ENCODE peak calls at places on chromosomes 13 and 19, in ten cellular contexts. L, P, H, Y, A, R, U, C, K and F are unnamed samples. For H3K4me1 and H3K36me3, the result is how much of the 10 kb centered on the place peaks cover.

GRCh38 chr13:112250788-112251445 is 125.2 kb upstream of the SPACA7 start:
- DNase-seq in K (no peak), L (no peak), Y (no peak), R (no peak), U (no peak), C (peak), P (no peak), A (no peak), H (no peak), F (no peak)

GRCh38 chr13:97340399-97340798 is 93.6 kb upstream of the RAP2A start:
- DNase-seq in P (no peak), Y (no peak), R (no peak), C (no peak), H (no peak), L (no peak), K (no peak), A (no peak), U (no peak), F (no peak)

GRCh38 chr19:19460761-19461265 is 54.5 kb downstream of the TSSK6 start:
- DNase-seq in R (no peak), U (peak), C (peak), L (peak), A (peak), Y (peak), K (peak), P (peak), H (no peak), F (no peak)

GRCh38 chr13:81986308-81986707 is 1645.4 kb upstream of the SPRY2 start:
- DNase-seq in P (no peak), K (no peak), L (no peak), A (no peak), C (no peak), H (no peak), U (no peak), Y (no peak), R (no peak), F (no peak)

GRCh38 chr13:102440259-102440936 is 38.5 kb upstream of the FGF14 start:
- DNase-seq in L (peak), U (no peak), A (no peak), K (peak), Y (no peak), R (no peak), C (no peak), P (no peak), H (no peak), F (peak)

GRCh38 chr19:6412111-6412999 is 12.3 kb downstream of the KHSRP start:
- DNase-seq in K (peak), Y (no peak), A (no peak), H (no peak), P (no peak), R (no peak), U (peak), C (no peak), L (peak), F (no peak)

GRCh38 chr13:106490887-106491321 is 44.6 kb downstream of the EFNB2 start:
- DNase-seq in Y (no peak), L (no peak), P (no peak), K (no peak), H (no peak), U (no peak), A (no peak), R (no peak), C (no peak), F (no peak)

GRCh38 chr19:46393456-46394397 is 19.6 kb downstream of the CCDC8 start:
- DNase-seq in C (peak), Y (no peak), U (no peak), R (no peak), A (no peak), H (no peak), K (no peak), P (peak), L (no peak), F (no peak)

GRCh38 chr13:98451676-98452105 is 125.2 kb downstream of the STK24 start:
- DNase-seq in U (no peak), Y (peak), K (no peak), C (peak), P (no peak), L (no peak), H (no peak), A (peak), R (peak), F (no peak)

GRCh38 chr13:113883921-113884804 is 20.3 kb upstream of the GAS6 start:
- DNase-seq in L (no peak), U (no peak), R (no peak), C (peak), K (no peak), H (no peak), P (no peak), Y (no peak), A (no peak), F (no peak)

GRCh38 chr19:42024622-42025111 is 30.6 kb upstream of the ATP1A3 start:
- DNase-seq in Y (peak), R (peak), K (no peak), H (no peak), P (no peak), L (peak), A (no peak), C (no peak), U (no peak), F (peak)

GRCh38 chr19:4556574-4557185 is 2.8 kb downstream of the SEMA6B start:
- DNase-seq in U (peak), R (no peak), H (no peak), P (no peak), A (peak), L (peak), Y (no peak), C (no peak), K (no peak), F (peak)

GRCh38 chr13:109874444-109874920 is 88.1 kb upstream of the IRS2 start:
- DNase-seq in H (no peak), A (no peak), K (no peak), L (no peak), Y (no peak), R (no peak), C (no peak), U (no peak), P (no peak), F (no peak)
- H3K27ac ChIP-seq in H (peak), A (peak), K (no peak), L (no peak), Y (peak), R (peak), C (peak), U (no peak), P (no peak), F (no peak)

GRCh38 chr19:55618426-55618825 is 5.9 kb downstream of the ZNF784 start:
- DNase-seq in H (no peak), C (no peak), P (no peak), U (peak), A (no peak), Y (no peak), R (no peak), L (no peak), K (no peak), F (no peak)

GRCh38 chr19:55621673-55622231 is 2.6 kb downstream of the ZNF784 start:
- DNase-seq in P (peak), A (peak), R (no peak), U (no peak), L (no peak), K (no peak), C (no peak), H (no peak), Y (no peak), F (no peak)

GRCh38 chr19:55620951-55621672 is 3.3 kb downstream of the ZNF784 start:
- DNase-seq in U (peak), C (no peak), Y (no peak), L (no peak), P (peak), H (no peak), K (no peak), R (no peak), A (peak), F (no peak)

GRCh38 chr19:55619264-55619663 is 5.1 kb downstream of the ZNF784 start:
- DNase-seq in A (no peak), P (no peak), H (no peak), K (no peak), Y (no peak), L (no peak), U (peak), R (no peak), C (no peak), F (no peak)

DNA sequence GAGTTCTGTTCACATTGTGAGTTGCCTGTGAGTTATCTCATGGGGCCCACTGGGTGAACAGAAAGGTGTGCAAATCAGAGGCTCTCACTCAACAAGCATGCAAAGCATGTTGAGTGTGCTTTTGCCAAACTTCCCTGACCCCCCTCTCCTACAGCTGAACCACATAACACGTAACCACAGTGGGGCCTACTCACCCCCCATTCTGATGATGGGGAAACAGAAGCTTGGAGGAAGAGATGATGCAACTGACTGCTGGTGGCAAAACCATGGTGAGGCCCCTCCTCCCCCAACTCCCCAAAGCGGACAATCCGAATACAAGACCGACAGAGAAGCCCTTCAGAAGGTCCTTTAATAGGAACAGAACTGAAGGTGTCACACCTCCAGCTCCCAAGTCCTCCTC is 4.0 kb downstream of the ZNF784 start:
- DNase-seq in A (no peak), L (no peak), K (no peak), P (peak), Y (no peak), H (no peak), U (no peak), C (no peak), R (no peak), F (no peak)
- H3K4me1 ChIP-seq in A (under half), L (under half), K (under half), P (under half), Y (under half), H (under half), U (under half), C (under half), R (under half), F (under half)

DNA sequence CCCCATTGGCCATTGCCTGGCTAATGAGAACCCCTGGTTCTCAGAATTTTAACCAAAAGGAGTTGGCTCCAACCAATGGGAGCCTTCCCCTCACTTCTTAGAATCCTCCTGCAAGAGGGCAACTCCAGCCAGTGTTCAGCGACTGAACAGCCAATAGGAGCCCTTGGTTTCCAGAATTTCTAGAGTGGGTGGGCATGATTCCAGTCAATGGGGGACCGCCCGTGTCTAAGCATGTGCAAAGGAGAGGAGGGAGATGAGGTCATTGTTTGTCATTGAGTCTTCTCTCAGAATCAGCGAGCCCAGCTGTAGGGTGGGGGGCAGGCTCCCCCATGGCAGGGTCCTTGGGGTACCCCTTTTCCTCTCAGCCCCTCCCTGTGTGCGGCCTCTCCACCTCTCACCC is 9.5 kb upstream of the SWSAP1 start:
- DNase-seq in C (no peak), U (no peak), P (no peak), A (no peak), R (no peak), H (no peak), L (no peak), Y (no peak), K (no peak), F (no peak)
- H3K36me3 ChIP-seq in C (under half), U (under half), P (under half), A (under half), R (under half), H (under half), L (under half), Y (half or more), K (half or more), F (under half)

GRCh38 chr13:90414691-90415596 is 932.5 kb upstream of the MIR17HG start:
- DNase-seq in L (no peak), R (peak), C (no peak), U (no peak), H (no peak), A (no peak), P (no peak), Y (no peak), K (no peak), F (no peak)
- H3K27ac ChIP-seq in L (no peak), R (peak), C (no peak), U (no peak), H (no peak), A (no peak), P (no peak), Y (no peak), K (no peak), F (no peak)

GRCh38 chr13:37361608-37362007 is 237.0 kb downstream of the POSTN start:
- DNase-seq in C (no peak), R (no peak), H (no peak), A (no peak), P (no peak), U (no peak), L (no peak), Y (no peak), K (no peak), F (no peak)

GRCh38 chr13:37360556-37360955 is 238.0 kb downstream of the POSTN start:
- DNase-seq in K (no peak), P (no peak), U (no peak), R (peak), Y (no peak), H (no peak), L (no peak), C (no peak), A (no peak), F (no peak)

GRCh38 chr13:37365496-37365895 is 233.1 kb downstream of the POSTN start:
- DNase-seq in K (no peak), U (no peak), R (no peak), P (no peak), A (no peak), H (no peak), Y (no peak), L (no peak), C (no peak), F (no peak)

GRCh38 chr13:37369618-37370017 is 228.9 kb downstream of the POSTN start:
- DNase-seq in K (no peak), Y (no peak), A (no peak), P (no peak), C (no peak), H (no peak), R (peak), U (no peak), L (no peak), F (no peak)

GRCh38 chr13:37364024-37364423 is 234.5 kb downstream of the POSTN start:
- DNase-seq in K (no peak), A (no peak), P (no peak), U (no peak), R (no peak), L (no peak), C (no peak), H (no peak), Y (no peak), F (no peak)
- H3K4me1 ChIP-seq in K (under half), A (under half), P (under half), U (under half), R (under half), L (under half), C (under half), H (under half), Y (under half), F (under half)

GRCh38 chr19:12767150-12767549 is 8.2 kb downstream of the HOOK2 start:
- DNase-seq in P (no peak), K (no peak), Y (no peak), U (no peak), L (no peak), R (no peak), H (no peak), A (no peak), C (no peak), F (no peak)

GRCh38 chr19:12766051-12766521 is 9.3 kb downstream of the HOOK2 start:
- DNase-seq in H (no peak), Y (peak), L (peak), A (peak), U (no peak), P (peak), C (peak), R (peak), K (peak), F (no peak)

GRCh38 chr19:12763100-12763499 is 11.5 kb downstream of the BEST2 start:
- DNase-seq in H (no peak), A (no peak), P (no peak), Y (peak), R (no peak), K (no peak), L (no peak), U (no peak), C (no peak), F (no peak)

GRCh38 chr19:12767666-12768065 is 7.7 kb downstream of the HOOK2 start:
- DNase-seq in P (no peak), Y (no peak), C (no peak), A (no peak), U (no peak), L (no peak), K (no peak), H (no peak), R (no peak), F (no peak)

GRCh38 chr19:12764698-12765097 is 10.7 kb downstream of the HOOK2 start:
- DNase-seq in L (no peak), Y (no peak), R (no peak), C (no peak), H (no peak), P (no peak), A (no peak), K (no peak), U (no peak), F (no peak)
- H3K36me3 ChIP-seq in L (under half), Y (half or more), R (under half), C (under half), H (under half), P (under half), A (under half), K (under half), U (under half), F (under half)

DNA sequence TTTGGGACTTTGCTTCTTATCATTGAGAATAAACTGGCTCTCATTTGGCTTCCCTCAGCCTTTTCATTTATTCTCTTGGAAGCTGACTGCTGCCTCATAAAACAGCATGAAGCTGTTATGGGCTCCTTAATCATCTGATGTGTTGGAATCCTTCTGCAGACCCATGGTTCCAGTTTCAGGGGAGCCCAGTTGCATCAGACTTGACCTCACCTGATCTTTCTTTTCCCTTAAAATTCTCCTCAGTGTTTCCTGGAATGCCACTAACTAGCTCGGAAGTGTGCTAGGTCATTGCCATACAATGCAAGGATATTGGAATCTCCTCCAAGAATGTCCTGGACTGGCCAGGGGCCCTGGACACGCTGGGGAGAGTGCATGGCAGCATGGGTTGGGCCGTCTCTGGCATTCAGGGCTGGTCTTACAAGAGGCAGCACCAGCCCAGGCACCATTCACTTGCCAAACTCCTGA is 158.7 kb downstream of the FLT1 start:
- DNase-seq in C (no peak), K (no peak), L (no peak), A (no peak), Y (peak), H (no peak), R (no peak), U (peak), P (no peak), F (no peak)
- H3K27ac ChIP-seq in C (no peak), K (no peak), L (no peak), A (no peak), Y (peak), H (no peak), R (no peak), U (no peak), P (no peak), F (no peak)

GRCh38 chr19:39145180-39145953 is 19.8 kb downstream of the PAK4 start:
- DNase-seq in R (no peak), U (no peak), L (peak), A (no peak), P (peak), Y (no peak), K (no peak), C (no peak), H (no peak), F (no peak)
- H3K4me1 ChIP-seq in R (under half), U (under half), L (under half), A (under half), P (under half), Y (under half), K (half or more), C (under half), H (under half), F (under half)